ENCODE peak calls at places on chromosomes 13 and 19, in five cellular contexts. B, F, O, Y and T are unnamed samples.

GRCh38 chr13:90690458-90691063 is 656.9 kb upstream of the MIR17HG start:
- DNase-seq in Y (peak), O (no peak), F (no peak), B (no peak), T (no peak)

GRCh38 chr19:10551698-10552301 is 8.1 kb downstream of the ATG4D start:
- DNase-seq in B (no peak), F (no peak), Y (peak), O (no peak), T (peak)

GRCh38 chr19:18044825-18045304 is 36.9 kb downstream of the ARRDC2 start:
- DNase-seq in F (peak), Y (peak), B (peak), O (no peak), T (peak)

GRCh38 chr13:30676672-30677071 is 58.7 kb upstream of the ALOX5AP start:
- DNase-seq in Y (peak), B (no peak), O (no peak), F (no peak), T (no peak)

GRCh38 chr19:7658219-7658686 is 10.6 kb upstream of the RETN start:
- DNase-seq in F (peak), Y (no peak), B (no peak), O (no peak), T (no peak)

GRCh38 chr19:46073268-46073922 is 32.6 kb upstream of the IGFL4 start:
- DNase-seq in O (no peak), B (no peak), F (no peak), Y (no peak), T (no peak)

GRCh38 chr13:98581377-98581776 is 4.5 kb upstream of the STK24 start:
- DNase-seq in F (no peak), O (no peak), Y (no peak), B (no peak), T (no peak)

GRCh38 chr13:29524641-29525040 is 70.8 kb downstream of the SLC7A1 start:
- DNase-seq in B (no peak), Y (no peak), F (no peak), O (no peak), T (no peak)

GRCh38 chr19:7358102-7358597 is 9.4 kb downstream of the ARHGEF18 start:
- DNase-seq in B (no peak), Y (no peak), O (no peak), F (no peak), T (no peak)

GRCh38 chr13:36436811-36437210 is 4.5 kb downstream of the CCNA1 start:
- DNase-seq in O (no peak), Y (no peak), F (no peak), B (no peak), T (no peak)

GRCh38 chr19:11269408-11269807 is 7.1 kb upstream of the DOCK6 start:
- DNase-seq in B (no peak), Y (peak), O (no peak), F (no peak), T (no peak)

GRCh38 chr13:33472446-33472845 is 186.9 kb upstream of the STARD13 start:
- DNase-seq in F (no peak), B (no peak), Y (no peak), O (no peak), T (no peak)